ENCODE peak calls at places on chromosomes 16 and 17, in eight cellular contexts. M is colonic mucosa; F is psoas muscle; O is epithelial cell of esophagus; W is keratinocyte; N is Peyer's patch; J is cardiac fibroblast; T is CD8-positive, alpha-beta T cell. A is an unnamed sample.

GRCh38 chr16:64950731-64951130 is 171.1 kb downstream of the CDH11 start:
- DNase-seq in T (no peak), N (no peak), M (no peak), W (no peak), J (no peak), F (no peak), O (no peak), A (no peak)

GRCh38 chr17:82804442-82805191 is 35.2 kb downstream of the ZNF750 start:
- DNase-seq in J (peak), W (no peak), T (no peak), N (no peak), O (no peak), F (peak), M (peak), A (no peak)

GRCh38 chr16:67397812-67398545 is 4.7 kb upstream of the TPPP3 start:
- DNase-seq in O (peak), J (no peak), M (no peak), N (no peak), W (no peak), T (no peak), F (no peak), A (no peak)

GRCh38 chr16:55495616-55496289 is 13.1 kb upstream of the LPCAT2 start:
- DNase-seq in F (no peak), J (peak), T (no peak), M (peak), O (peak), W (peak), N (no peak), A (peak)

GRCh38 chr16:89383095-89384003 is 107.0 kb downstream of the ANKRD11 start:
- DNase-seq in N (peak), W (no peak), O (peak), J (peak), T (peak), F (no peak), M (peak), A (no peak)

GRCh38 chr17:74305865-74306654 is 20.0 kb upstream of the KIF19 start:
- DNase-seq in F (no peak), O (peak), J (no peak), N (no peak), T (no peak), W (no peak), M (no peak), A (no peak)

GRCh38 chr16:31704138-31704537 is 169.5 kb upstream of the ZNF267 start:
- DNase-seq in J (no peak), W (no peak), F (no peak), O (no peak), T (no peak), N (no peak), M (no peak), A (no peak)

GRCh38 chr16:87689956-87690465 is 75.8 kb downstream of the KLHDC4 start:
- DNase-seq in T (no peak), J (no peak), F (no peak), O (no peak), W (no peak), M (no peak), N (no peak), A (no peak)

GRCh38 chr16:85418978-85419491 is 194.1 kb upstream of the GSE1 start:
- DNase-seq in O (no peak), N (no peak), T (no peak), J (no peak), M (no peak), F (no peak), W (no peak), A (no peak)
- TF ChIP-seq CTCF in O (no peak), N (no peak), T (no peak), J (no peak), M (no peak), F (no peak), W (no peak), A (no peak)

GRCh38 chr17:48994548-48995331 is 2.4 kb upstream of the IGF2BP1 start:
- DNase-seq in N (no peak), T (no peak), J (no peak), F (no peak), O (no peak), M (no peak), W (no peak), A (no peak)

GRCh38 chr17:48997103-48997826 is at the start of gene IGF2BP1:
- DNase-seq in F (no peak), O (peak), T (no peak), N (no peak), W (no peak), M (no peak), J (peak), A (peak)

GRCh38 chr17:48996696-48997102 is 486 bp upstream of the IGF2BP1 start:
- DNase-seq in W (no peak), F (no peak), T (no peak), N (no peak), J (no peak), M (no peak), O (no peak), A (no peak)

GRCh38 chr17:48995871-48996695 is 1.1 kb upstream of the IGF2BP1 start:
- DNase-seq in N (no peak), O (no peak), J (no peak), W (no peak), F (no peak), M (no peak), T (no peak), A (peak)

DNA sequence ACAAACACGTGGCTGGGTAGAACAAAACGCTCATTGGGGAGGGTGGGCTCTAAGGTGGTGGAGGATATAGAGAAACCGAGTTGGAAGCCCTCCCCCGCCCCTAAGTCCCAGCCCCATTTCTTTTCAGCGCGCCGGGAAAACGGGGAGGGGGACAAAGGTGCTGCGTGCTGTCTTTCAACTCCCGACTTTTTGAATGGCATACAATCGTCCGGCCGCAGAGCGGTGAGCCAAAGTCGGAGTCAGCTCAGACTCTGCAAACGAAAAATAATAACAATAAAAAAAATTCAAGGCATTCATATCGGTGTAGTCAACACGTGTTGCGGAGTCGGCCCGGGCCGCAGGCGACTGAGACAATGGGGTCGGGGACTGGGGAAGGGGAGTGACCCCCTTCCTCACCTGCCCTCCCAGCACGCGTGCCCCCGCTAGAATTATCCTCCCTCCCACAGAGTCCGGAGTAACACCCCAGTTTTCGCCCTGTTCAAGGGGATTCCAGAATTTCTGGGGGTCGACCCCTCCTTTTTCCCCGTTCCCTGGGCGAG is 1.8 kb upstream of the IGF2BP1 start:
- DNase-seq in J (no peak), O (no peak), W (no peak), T (no peak), M (no peak), N (no peak), F (no peak), A (no peak)
- H3K4me3 ChIP-seq in J (peak), O (peak), W (no peak), T (no peak), M (no peak), N (no peak), F (peak), A (peak)

GRCh38 chr17:75877752-75878173 is 618 bp downstream of the TRIM47 start:
- DNase-seq in F (peak), M (peak), N (peak), O (peak), T (peak), J (peak), W (no peak), A (peak)

GRCh38 chr17:75878174-75878998 is at the start of gene TRIM47:
- DNase-seq in M (peak), O (peak), W (no peak), T (no peak), J (peak), F (peak), N (peak), A (peak)

GRCh38 chr17:75876190-75876937 is 2.0 kb downstream of the TRIM47 start:
- DNase-seq in W (peak), N (peak), O (peak), J (peak), M (peak), T (peak), F (peak), A (no peak)

GRCh38 chr17:75875940-75876189 is 2.5 kb downstream of the TRIM47 start:
- DNase-seq in N (no peak), W (no peak), F (no peak), T (no peak), M (no peak), J (peak), O (no peak), A (no peak)

GRCh38 chr17:75876938-75877751 is 1.2 kb downstream of the TRIM47 start:
- DNase-seq in F (peak), W (no peak), N (peak), T (no peak), J (peak), M (peak), O (peak), A (peak)
- TF ChIP-seq CTCF in F (no peak), W (no peak), N (no peak), T (no peak), J (no peak), M (no peak), O (no peak), A (no peak)

GRCh38 chr17:58415371-58416055 is 1.8 kb downstream of the RNF43 start:
- DNase-seq in M (peak), W (no peak), J (no peak), N (peak), T (no peak), O (no peak), F (no peak), A (no peak)
- H3K4me3 ChIP-seq in M (peak), W (peak), J (no peak), N (peak), T (no peak), O (peak), F (no peak), A (no peak)

GRCh38 chr17:49977463-49978389 is 8.7 kb downstream of the DLX4 start:
- DNase-seq in J (no peak), O (peak), F (no peak), W (no peak), N (no peak), M (no peak), T (no peak), A (no peak)
- TF ChIP-seq CTCF in J (no peak), O (no peak), F (no peak), W (peak), N (no peak), M (no peak), T (no peak), A (no peak)

GRCh38 chr17:1376061-1376460 is 24.0 kb downstream of the YWHAE start:
- DNase-seq in N (no peak), T (no peak), W (no peak), M (no peak), F (no peak), J (no peak), O (no peak), A (no peak)

GRCh38 chr17:1379208-1379929 is 20.7 kb downstream of the YWHAE start:
- DNase-seq in W (no peak), M (no peak), T (no peak), O (no peak), F (no peak), N (no peak), J (no peak), A (no peak)

GRCh38 chr17:1375615-1376014 is 24.4 kb downstream of the YWHAE start:
- DNase-seq in W (no peak), J (no peak), N (no peak), F (no peak), O (no peak), M (no peak), T (peak), A (no peak)

GRCh38 chr17:1377334-1377733 is 22.7 kb downstream of the YWHAE start:
- DNase-seq in O (no peak), F (no peak), J (no peak), W (no peak), T (no peak), N (peak), M (no peak), A (no peak)

GRCh38 chr17:1379930-1380313 is 20.1 kb downstream of the YWHAE start:
- DNase-seq in F (no peak), W (no peak), O (no peak), J (no peak), T (no peak), M (no peak), N (no peak), A (no peak)
- H3K4me3 ChIP-seq in F (no peak), W (no peak), O (no peak), J (no peak), T (no peak), M (no peak), N (no peak), A (no peak)

GRCh38 chr17:45172541-45173286 is 11.0 kb downstream of the HEXIM2 start:
- DNase-seq in M (peak), F (peak), N (peak), T (peak), O (peak), W (peak), J (peak), A (peak)
- TF ChIP-seq CTCF in M (no peak), F (no peak), N (peak), T (no peak), O (peak), W (peak), J (no peak), A (no peak)

A was measured in foreskin fibroblast.